ENCODE peak calls at places on chromosomes 7 and 10, in ten cellular contexts. Z, C, B, Q, F, T, N, L, Y and H are unnamed samples.

GRCh38 chr7:91836065-91836368 is 44.5 kb downstream of the MTERF1 start:
- DNase-seq in T (no peak), Y (no peak), Q (no peak), B (no peak), N (peak), F (no peak), L (no peak), C (no peak), Z (peak), H (no peak)

GRCh38 chr10:78910886-78911285 is 157.9 kb upstream of the ZMIZ1 start:
- DNase-seq in Y (no peak), N (no peak), F (no peak), C (no peak), Q (no peak), B (no peak), T (no peak), L (no peak), Z (no peak), H (no peak)

GRCh38 chr10:124025638-124026336 is 67.6 kb downstream of the CHST15 start:
- DNase-seq in L (no peak), Y (no peak), N (no peak), T (peak), Z (no peak), Q (peak), F (no peak), C (no peak), B (peak), H (no peak)

GRCh38 chr7:149865437-149865836 is 8.3 kb upstream of the ATP6V0E2 start:
- DNase-seq in T (no peak), B (no peak), N (no peak), Z (no peak), F (no peak), C (no peak), Y (no peak), Q (no peak), L (no peak), H (peak)

GRCh38 chr7:139523199-139523941 is at the start of gene CLEC2L:
- DNase-seq in Q (peak), L (no peak), F (no peak), B (peak), T (no peak), Z (no peak), N (no peak), Y (no peak), C (no peak), H (no peak)

GRCh38 chr10:125727436-125727835 is 7.9 kb downstream of the EDRF1 start:
- DNase-seq in C (no peak), T (no peak), N (no peak), Z (no peak), Y (no peak), B (no peak), F (peak), Q (no peak), L (no peak), H (no peak)

GRCh38 chr7:148014473-148014872 is 576.1 kb upstream of the C7orf33 start:
- DNase-seq in L (no peak), Q (no peak), Y (no peak), C (no peak), N (no peak), T (no peak), Z (no peak), F (no peak), B (no peak), H (no peak)

GRCh38 chr10:85446852-85447251 is 919.7 kb downstream of the GRID1 start:
- DNase-seq in F (no peak), Q (no peak), Z (no peak), N (no peak), L (no peak), C (no peak), B (no peak), T (no peak), Y (no peak), H (no peak)

GRCh38 chr10:96416643-96417042 is 57.8 kb upstream of the OPALIN start:
- DNase-seq in Y (peak), F (no peak), B (no peak), Z (no peak), T (peak), Q (no peak), N (no peak), L (peak), C (no peak), H (no peak)

GRCh38 chr10:75818552-75818951 is 387.1 kb downstream of the LRMDA start:
- DNase-seq in F (no peak), C (no peak), Q (no peak), Y (no peak), T (no peak), N (no peak), Z (no peak), L (no peak), B (no peak), H (no peak)

GRCh38 chr10:118031351-118032075 is 15.2 kb downstream of the RAB11FIP2 start:
- DNase-seq in Z (no peak), F (no peak), B (no peak), T (no peak), Y (no peak), L (no peak), N (no peak), C (no peak), Q (no peak), H (no peak)

GRCh38 chr7:22123139-22123538 is 177.4 kb upstream of the CDCA7L start:
- DNase-seq in C (no peak), B (peak), F (no peak), T (no peak), Y (peak), N (no peak), Z (no peak), L (no peak), Q (no peak), H (no peak)

GRCh38 chr7:127751723-127752448 is 99.9 kb downstream of the SND1 start:
- DNase-seq in C (no peak), Y (no peak), Q (no peak), B (no peak), N (peak), F (no peak), L (no peak), T (peak), Z (no peak), H (no peak)

GRCh38 chr7:12909483-12909882 is 222.1 kb downstream of the ARL4A start:
- DNase-seq in L (no peak), Q (no peak), Y (no peak), C (no peak), N (no peak), T (no peak), B (no peak), F (no peak), Z (no peak), H (no peak)

GRCh38 chr10:87734987-87735827 is 75.5 kb downstream of the PAPSS2 start:
- DNase-seq in N (peak), L (no peak), Q (peak), Z (peak), F (no peak), T (peak), Y (peak), C (no peak), B (peak), H (no peak)

GRCh38 chr7:47777531-47778152 is 170.6 kb downstream of the PKD1L1 start:
- DNase-seq in Y (no peak), L (no peak), Q (no peak), C (no peak), F (no peak), T (no peak), N (no peak), Z (no peak), B (no peak), H (no peak)

GRCh38 chr7:130441408-130441854 is 615 bp upstream of the CEP41 start:
- DNase-seq in Q (peak), B (no peak), F (peak), C (no peak), Z (no peak), L (no peak), Y (no peak), T (no peak), N (no peak), H (no peak)

GRCh38 chr7:17131060-17131345 is 167.4 kb upstream of the AHR start:
- DNase-seq in Z (no peak), C (no peak), N (no peak), Y (no peak), T (peak), L (no peak), F (no peak), Q (peak), B (no peak), H (no peak)
- H3K27ac ChIP-seq in Z (no peak), C (no peak), N (peak), Y (no peak), T (no peak), L (no peak), F (no peak), Q (no peak), B (no peak), H (no peak)

GRCh38 chr7:102253973-102254370 is 32.7 kb upstream of the SH2B2 start:
- DNase-seq in L (no peak), B (no peak), N (no peak), C (no peak), T (no peak), Z (no peak), Q (no peak), F (no peak), Y (no peak), H (no peak)

GRCh38 chr7:102255501-102255900 is 31.2 kb upstream of the SH2B2 start:
- DNase-seq in Y (no peak), Q (no peak), B (no peak), T (no peak), L (no peak), Z (no peak), F (no peak), N (no peak), C (no peak), H (no peak)

GRCh38 chr7:102253076-102253972 is 33.3 kb upstream of the SH2B2 start:
- DNase-seq in B (no peak), Q (no peak), T (no peak), C (no peak), N (no peak), F (peak), Y (no peak), L (no peak), Z (no peak), H (no peak)

GRCh38 chr7:102255916-102256315 is 30.8 kb upstream of the SH2B2 start:
- DNase-seq in Y (no peak), Q (no peak), C (no peak), N (no peak), T (no peak), L (no peak), F (no peak), B (no peak), Z (no peak), H (no peak)

DNA sequence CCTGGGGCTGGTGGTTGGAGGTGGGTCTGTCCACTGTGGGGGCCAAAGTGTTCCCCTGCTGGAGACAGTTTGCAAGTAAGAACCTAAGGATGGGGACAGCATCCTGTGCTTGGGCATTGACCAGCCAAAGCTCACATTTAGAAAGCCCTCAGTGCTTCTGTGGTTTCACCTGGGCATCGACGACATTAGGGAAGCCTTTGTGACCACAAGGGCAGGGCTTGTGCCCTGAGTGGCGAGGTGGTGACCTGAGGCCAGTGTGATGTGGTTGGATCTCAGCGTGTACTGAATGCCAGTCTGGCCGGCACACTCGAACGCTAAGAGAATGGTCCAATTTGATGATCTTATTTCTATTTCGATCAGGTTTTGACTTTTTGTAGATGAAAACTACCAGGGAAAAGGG is 32.1 kb upstream of the SH2B2 start:
- DNase-seq in Z (no peak), C (no peak), N (no peak), Y (no peak), B (no peak), F (no peak), T (no peak), L (no peak), Q (no peak), H (no peak)
- TF ChIP-seq CTCF in Z (no peak), C (no peak), N (no peak), Y (no peak), B (no peak), F (no peak), T (no peak), L (no peak), Q (no peak), H (no peak)

GRCh38 chr7:55964802-55965470 is 551 bp downstream of the NIPSNAP2 start:
- DNase-seq in C (peak), F (peak), Q (peak), N (peak), T (peak), B (no peak), Y (peak), L (peak), Z (no peak), H (peak)
- H3K27ac ChIP-seq in C (peak), F (peak), Q (peak), N (peak), T (peak), B (peak), Y (peak), L (peak), Z (peak), H (peak)

GRCh38 chr7:87059525-87060287 is at the start of gene ELAPOR2:
- DNase-seq in T (peak), Q (peak), C (peak), Y (peak), N (peak), Z (no peak), F (peak), L (peak), B (peak), H (peak)
- TF ChIP-seq CTCF in T (peak), Q (peak), C (peak), Y (peak), N (peak), Z (peak), F (no peak), L (peak), B (peak), H (peak)

GRCh38 chr10:58278962-58279307 is 10.0 kb downstream of the CISD1 start:
- DNase-seq in T (no peak), N (no peak), Y (no peak), L (no peak), C (no peak), Q (no peak), Z (no peak), B (no peak), F (no peak), H (no peak)

GRCh38 chr10:58278274-58278961 is 9.5 kb downstream of the CISD1 start:
- DNase-seq in Y (no peak), C (no peak), B (no peak), F (no peak), Q (no peak), T (no peak), L (no peak), N (no peak), Z (no peak), H (no peak)

GRCh38 chr10:58280485-58280884 is 11.5 kb downstream of the CISD1 start:
- DNase-seq in C (no peak), F (no peak), L (no peak), N (peak), B (no peak), Q (no peak), Z (no peak), Y (no peak), T (no peak), H (no peak)

GRCh38 chr10:58282615-58283014 is 13.7 kb downstream of the CISD1 start:
- DNase-seq in N (no peak), C (no peak), Q (no peak), Y (no peak), F (no peak), T (no peak), L (no peak), B (no peak), Z (no peak), H (no peak)

DNA sequence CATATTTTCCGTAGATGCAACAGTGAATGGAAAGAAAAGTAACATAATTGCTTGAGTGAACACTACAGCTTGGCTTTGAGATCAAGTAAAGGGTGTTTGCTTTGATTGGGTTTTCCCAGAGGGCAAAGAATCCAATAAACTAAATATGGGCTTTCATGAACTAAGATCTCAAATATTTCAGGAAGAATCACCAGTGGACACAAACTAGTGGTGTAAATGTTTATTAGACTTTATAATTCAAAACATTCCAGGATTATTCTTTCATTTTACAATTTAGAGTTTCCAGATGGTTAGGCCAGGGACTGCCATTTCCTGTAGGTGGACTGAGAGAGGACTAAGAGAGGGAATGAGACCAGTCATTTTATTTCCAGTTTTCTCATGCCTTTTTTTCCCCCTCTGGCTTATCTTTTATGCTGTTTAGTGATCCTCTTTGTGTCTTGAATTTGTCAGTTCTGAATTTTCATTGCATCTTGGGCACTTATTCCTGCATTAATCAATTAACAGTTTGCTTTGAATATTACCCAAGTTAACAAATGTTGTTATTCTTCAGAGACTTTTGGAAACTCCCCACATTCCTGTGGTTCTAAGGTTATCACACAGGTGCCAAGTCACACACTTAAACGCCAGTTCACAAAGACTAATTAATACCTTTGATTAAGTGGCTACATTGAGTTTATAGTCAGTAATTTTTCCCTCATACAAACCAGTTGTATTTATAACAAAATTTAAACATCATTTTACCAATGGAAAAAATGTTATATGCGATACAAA is 12.2 kb downstream of the CISD1 start:
- DNase-seq in B (no peak), T (no peak), C (no peak), Y (no peak), N (no peak), Z (no peak), L (no peak), F (no peak), Q (no peak), H (no peak)
- H3K27ac ChIP-seq in B (no peak), T (no peak), C (no peak), Y (no peak), N (no peak), Z (no peak), L (no peak), F (no peak), Q (no peak), H (no peak)

GRCh38 chr10:84163992-84164391 is 9.6 kb upstream of the GPR15LG start:
- DNase-seq in Y (no peak), T (no peak), N (no peak), C (no peak), Z (no peak), Q (no peak), B (no peak), F (no peak), L (no peak), H (no peak)
- TF ChIP-seq CTCF in Y (no peak), T (no peak), N (no peak), C (no peak), Z (no peak), Q (no peak), B (no peak), F (no peak), L (no peak), H (no peak)

GRCh38 chr10:69703256-69703655 is 73.2 kb downstream of the FAM241B start:
- DNase-seq in L (no peak), F (no peak), B (no peak), N (peak), T (no peak), C (no peak), Z (no peak), Y (no peak), Q (no peak), H (no peak)
- H3K27ac ChIP-seq in L (no peak), F (no peak), B (no peak), N (peak), T (no peak), C (no peak), Z (peak), Y (no peak), Q (no peak), H (no peak)